ENCODE peak calls at places on chromosomes 13 and 19, in nine cellular contexts. Q is CD8-positive, alpha-beta T cell; Z is Panc1; S is fibroblast of mammary gland; A is fibroblast of lung; O is uterus; F is mammary epithelial cell; D is pancreas; E is neural progenitor cell. N is an unnamed sample.

GRCh38 chr13:77207943-77208342 is 119.0 kb downstream of the MYCBP2 start:
- DNase-seq in A (peak), Z (no peak), F (peak), E (no peak), Q (no peak), O (no peak), D (no peak), S (peak), N (no peak)

GRCh38 chr19:35337984-35338296 is 9.0 kb downstream of the CD22 start:
- DNase-seq in A (no peak), D (no peak), Z (no peak), S (no peak), O (no peak), F (no peak), E (no peak), Q (no peak), N (no peak)

GRCh38 chr13:48126944-48127814 is 32.3 kb upstream of the MED4 start:
- DNase-seq in D (peak), S (peak), E (peak), A (peak), Z (peak), Q (peak), F (peak), O (peak), N (peak)

GRCh38 chr13:63853816-63854215 is 2438.2 kb upstream of the PCDH20 start:
- DNase-seq in F (no peak), Z (no peak), D (no peak), S (no peak), A (no peak), E (no peak), O (no peak), Q (no peak), N (no peak)

GRCh38 chr13:35953537-35954206 is 177.5 kb downstream of the DCLK1 start:
- DNase-seq in E (peak), F (peak), Q (no peak), D (peak), S (peak), A (peak), Z (no peak), O (peak), N (no peak)

GRCh38 chr19:43699506-43700367 is 16.1 kb upstream of the IRGC start:
- DNase-seq in E (peak), S (peak), D (no peak), Z (no peak), Q (no peak), O (no peak), F (no peak), A (peak), N (no peak)

GRCh38 chr19:49614096-49614857 is 23.3 kb downstream of the PRR12 start:
- DNase-seq in O (no peak), F (peak), S (peak), Z (peak), Q (no peak), A (peak), E (no peak), D (no peak), N (no peak)

GRCh38 chr13:71417205-71417604 is 449.8 kb downstream of the DACH1 start:
- DNase-seq in Z (no peak), D (no peak), Q (no peak), F (no peak), O (no peak), E (no peak), S (no peak), A (peak), N (no peak)

GRCh38 chr13:89688908-89689307 is 1658.6 kb upstream of the MIR17HG start:
- DNase-seq in S (no peak), Z (no peak), F (no peak), O (no peak), D (no peak), Q (no peak), E (peak), A (peak), N (no peak)

GRCh38 chr19:38194061-38194701 is 29.8 kb downstream of the DPF1 start:
- DNase-seq in D (no peak), Q (no peak), Z (no peak), O (no peak), E (no peak), A (no peak), F (peak), S (no peak), N (no peak)

GRCh38 chr13:29508130-29508873 is 87.2 kb downstream of the SLC7A1 start:
- DNase-seq in A (peak), O (peak), F (peak), S (peak), D (peak), E (peak), Z (peak), Q (peak), N (peak)

GRCh38 chr13:28983661-28984060 is 163.5 kb downstream of the MTUS2 start:
- DNase-seq in F (no peak), O (no peak), E (no peak), D (peak), S (no peak), Q (no peak), A (no peak), Z (no peak), N (no peak)

GRCh38 chr13:27534108-27534975 is 84.0 kb upstream of the MTIF3 start:
- DNase-seq in O (no peak), A (no peak), S (no peak), Q (no peak), F (no peak), E (no peak), D (no peak), Z (no peak), N (no peak)

GRCh38 chr19:33214621-33215020 is 11.0 kb downstream of the SLC7A10 start:
- DNase-seq in F (peak), D (no peak), O (no peak), A (peak), E (peak), S (peak), Q (no peak), Z (no peak), N (no peak)

GRCh38 chr19:53849237-53849676 is 18.4 kb upstream of the MYADM start:
- DNase-seq in S (peak), D (no peak), O (no peak), Z (no peak), F (no peak), A (peak), E (no peak), Q (no peak), N (no peak)

GRCh38 chr13:98300956-98301641 is 124.0 kb upstream of the RNF113B start:
- DNase-seq in D (peak), Z (peak), F (peak), O (no peak), E (no peak), A (peak), S (no peak), Q (no peak), N (no peak)

GRCh38 chr19:49058592-49058991 is 1.0 kb upstream of the CGB7 start:
- DNase-seq in O (no peak), A (peak), Q (no peak), Z (no peak), E (peak), S (peak), D (no peak), F (peak), N (no peak)

GRCh38 chr19:33546656-33547055 is 25.1 kb upstream of the PEPD start:
- DNase-seq in D (no peak), A (no peak), E (no peak), Z (no peak), O (no peak), Q (no peak), F (no peak), S (no peak), N (no peak)

GRCh38 chr19:55080915-55081772 is 5.5 kb downstream of the EPS8L1 start:
- DNase-seq in Q (peak), A (peak), Z (no peak), E (peak), F (peak), O (no peak), D (peak), S (peak), N (peak)

GRCh38 chr13:77980592-77980991 is 62.0 kb upstream of the EDNRB start:
- DNase-seq in S (peak), Q (no peak), A (peak), O (no peak), D (no peak), Z (no peak), E (peak), F (peak), N (no peak)

GRCh38 chr19:46515879-46516350 is 20.2 kb upstream of the PNMA8B start:
- DNase-seq in Z (no peak), F (peak), D (no peak), O (no peak), A (peak), Q (no peak), S (peak), E (peak), N (no peak)

GRCh38 chr13:47426126-47426849 is 529.4 kb upstream of the HTR2A start:
- DNase-seq in A (peak), E (no peak), Q (no peak), F (peak), S (peak), O (no peak), Z (peak), D (no peak), N (no peak)

GRCh38 chr13:84654654-84655244 is 772.5 kb upstream of the SLITRK1 start:
- DNase-seq in S (no peak), E (peak), Z (no peak), Q (no peak), A (no peak), D (no peak), O (no peak), F (no peak), N (no peak)

GRCh38 chr13:33678906-33679657 is 138.9 kb upstream of the RFC3 start:
- DNase-seq in E (no peak), S (peak), Z (peak), O (peak), F (peak), D (peak), A (peak), Q (peak), N (peak)

GRCh38 chr13:35994131-35994966 is 136.8 kb downstream of the DCLK1 start:
- DNase-seq in Q (no peak), E (no peak), O (peak), D (peak), F (peak), S (peak), A (peak), Z (no peak), N (no peak)

GRCh38 chr19:2385053-2385721 is 25.1 kb downstream of the TMPRSS9 start:
- DNase-seq in O (no peak), D (peak), S (peak), A (peak), Q (no peak), F (peak), Z (peak), E (peak), N (no peak)

GRCh38 chr13:100247937-100248336 is 159.0 kb downstream of the PCCA start:
- DNase-seq in F (no peak), Q (no peak), E (no peak), O (no peak), A (no peak), Z (no peak), D (no peak), S (no peak), N (no peak)

GRCh38 chr13:111005808-111006494 is 91.1 kb upstream of the ANKRD10 start:
- DNase-seq in F (no peak), D (peak), O (peak), Q (no peak), S (peak), Z (no peak), A (peak), E (no peak), N (no peak)

GRCh38 chr19:35066691-35067563 is 25.4 kb downstream of the HPN start:
- DNase-seq in S (peak), A (peak), D (peak), E (peak), O (peak), F (peak), Z (no peak), Q (peak), N (peak)

GRCh38 chr13:53200498-53201453 is 172.2 kb downstream of the OLFM4 start:
- DNase-seq in E (peak), A (peak), Q (no peak), D (peak), Z (no peak), S (peak), F (no peak), O (no peak), N (no peak)

GRCh38 chr13:113655358-113656014 is 2.5 kb downstream of the ATP4B start:
- DNase-seq in Z (no peak), E (no peak), S (no peak), D (peak), F (no peak), O (peak), Q (peak), A (no peak), N (no peak)

GRCh38 chr13:31965361-31966066 is 66.1 kb upstream of the FRY start:
- DNase-seq in S (no peak), F (peak), E (no peak), Q (no peak), O (no peak), Z (no peak), D (no peak), A (peak), N (peak)

GRCh38 chr19:56120371-56121179 is 520 bp downstream of the ZNF787 start:
- DNase-seq in Q (peak), F (peak), S (peak), D (peak), A (peak), O (peak), Z (no peak), E (peak), N (no peak)

GRCh38 chr13:27549406-27549981 is 70.8 kb downstream of the LNX2 start:
- DNase-seq in F (peak), O (no peak), D (peak), Z (no peak), S (no peak), Q (no peak), A (peak), E (no peak), N (no peak)

GRCh38 chr13:110676511-110677204 is 29.3 kb downstream of the CARS2 start:
- DNase-seq in Z (no peak), S (no peak), Q (no peak), F (no peak), A (no peak), E (no peak), D (peak), O (no peak), N (peak)

GRCh38 chr19:33260628-33261418 is 35.2 kb upstream of the SLC7A10 start:
- DNase-seq in A (no peak), D (no peak), E (no peak), Z (no peak), F (no peak), O (no peak), Q (no peak), S (no peak), N (no peak)

GRCh38 chr13:40660270-40660669 is 6.2 kb downstream of the FOXO1 start:
- DNase-seq in D (no peak), A (no peak), Q (no peak), E (no peak), F (no peak), Z (no peak), S (no peak), O (no peak), N (no peak)
- H3K4me3 ChIP-seq in D (no peak), A (no peak), Q (no peak), E (no peak), F (no peak), Z (no peak), S (no peak), O (no peak), N (no peak)

DNA sequence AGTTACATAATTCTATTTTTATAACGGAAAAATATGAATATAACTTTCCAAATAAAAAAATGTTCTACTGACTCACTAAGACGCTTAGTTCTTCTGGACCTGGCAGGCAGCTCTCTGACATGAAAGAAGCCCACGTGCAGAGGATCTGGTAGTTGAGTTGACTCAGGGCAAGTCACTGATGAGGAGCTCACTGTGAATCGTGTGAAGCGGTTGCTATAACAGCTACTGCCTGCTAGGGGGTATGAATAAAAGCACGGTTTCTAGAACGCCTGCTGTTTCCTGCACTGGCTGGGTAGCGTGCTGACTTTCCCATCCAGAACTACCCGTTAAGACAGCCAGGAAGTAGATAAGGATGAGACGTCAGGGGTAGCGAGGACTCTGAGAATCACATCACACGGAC is 54.7 kb upstream of the WASF3 start:
- DNase-seq in A (peak), D (no peak), Z (no peak), F (peak), Q (no peak), O (no peak), E (peak), S (peak), N (no peak)
- TF ChIP-seq CTCF in A (peak), D (no peak), Z (no peak), F (no peak), Q (no peak), O (no peak), E (peak), S (peak), N (no peak)

DNA sequence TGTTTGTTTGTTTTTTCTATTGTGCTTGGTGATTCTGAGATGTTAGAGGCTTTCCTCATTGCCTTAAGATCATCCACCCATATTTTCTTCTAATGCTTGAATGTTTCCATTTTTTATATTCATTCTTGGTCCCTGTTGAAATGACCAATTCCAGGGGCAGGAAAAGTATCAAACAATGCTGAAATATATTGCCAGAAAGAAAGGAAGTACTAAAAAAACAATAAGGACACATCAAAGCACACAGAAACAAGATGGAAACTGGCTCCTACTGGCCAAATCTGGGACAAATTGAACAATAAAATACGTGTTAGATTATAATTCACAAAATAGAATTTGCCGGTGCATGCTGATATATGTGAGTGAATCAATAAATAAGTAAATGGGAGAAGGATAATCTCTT is 23.9 kb downstream of the ZDHHC20 start:
- DNase-seq in O (no peak), Z (no peak), S (no peak), E (no peak), Q (no peak), D (no peak), A (no peak), F (no peak), N (no peak)
- H3K4me3 ChIP-seq in O (no peak), Z (no peak), S (no peak), E (no peak), Q (no peak), D (no peak), A (no peak), F (peak), N (no peak)

GRCh38 chr19:4647676-4648644 is 8.6 kb downstream of the TNFAIP8L1 start:
- DNase-seq in E (no peak), S (peak), F (no peak), A (no peak), Z (no peak), D (no peak), O (peak), Q (no peak), N (no peak)
- TF ChIP-seq CTCF in E (peak), S (peak), F (no peak), A (no peak), Z (no peak), D (no peak), O (no peak), Q (no peak), N (no peak)

GRCh38 chr19:17805427-17805826 is 10.5 kb downstream of the B3GNT3 start:
- DNase-seq in S (no peak), F (no peak), Q (no peak), Z (no peak), D (no peak), A (no peak), E (no peak), O (no peak), N (no peak)

GRCh38 chr19:17806945-17807344 is 12.0 kb downstream of the B3GNT3 start:
- DNase-seq in A (no peak), Q (no peak), O (no peak), E (no peak), S (no peak), Z (no peak), D (no peak), F (no peak), N (no peak)

GRCh38 chr19:17802137-17802858 is 7.4 kb downstream of the B3GNT3 start:
- DNase-seq in O (no peak), Z (no peak), A (no peak), F (no peak), S (no peak), E (peak), D (no peak), Q (no peak), N (no peak)

GRCh38 chr19:17807731-17808316 is 12.9 kb downstream of the B3GNT3 start:
- DNase-seq in S (no peak), D (no peak), O (no peak), Q (peak), E (no peak), Z (no peak), A (no peak), F (no peak), N (no peak)

GRCh38 chr19:17803264-17803896 is 8.4 kb downstream of the B3GNT3 start:
- DNase-seq in F (no peak), D (no peak), A (no peak), Z (no peak), E (peak), O (no peak), S (no peak), Q (peak), N (no peak)
- H3K4me3 ChIP-seq in F (no peak), D (no peak), A (no peak), Z (no peak), E (no peak), O (no peak), S (no peak), Q (no peak), N (no peak)

GRCh38 chr19:7641288-7642276 is 4.7 kb downstream of the STXBP2 start:
- DNase-seq in A (no peak), Q (no peak), D (peak), O (no peak), Z (no peak), F (no peak), E (peak), S (no peak), N (no peak)
- TF ChIP-seq CTCF in A (no peak), Q (no peak), D (no peak), O (no peak), Z (no peak), F (no peak), E (peak), S (no peak), N (no peak)

N was measured in GM12864.